ENCODE peak calls at places on chromosomes 11 and 22, in five cellular contexts. R, H, Z, Q and E are unnamed samples.

GRCh38 chr11:30879322-30880020 is 293.3 kb upstream of the MPPED2 start:
- DNase-seq in H (no peak), R (no peak), Q (no peak), Z (peak), E (peak)

GRCh38 chr11:128302425-128303186 is 284.8 kb downstream of the ETS1 start:
- DNase-seq in Z (no peak), Q (no peak), H (no peak), R (no peak), E (no peak)

GRCh38 chr11:127044535-127044934 is 44.0 kb upstream of the KIRREL3 start:
- DNase-seq in Q (no peak), Z (no peak), H (no peak), R (no peak), E (no peak)

GRCh38 chr11:130625907-130626306 is 177.5 kb downstream of the ADAMTS15 start:
- DNase-seq in R (no peak), Q (no peak), H (no peak), Z (no peak), E (no peak)

GRCh38 chr11:64744544-64745218 is 739 bp upstream of the RASGRP2 start:
- DNase-seq in Z (no peak), Q (peak), H (no peak), R (no peak), E (no peak)

GRCh38 chr11:129787518-129787917 is 28.1 kb upstream of the TMEM45B start:
- DNase-seq in R (no peak), Z (no peak), Q (no peak), H (no peak), E (no peak)

GRCh38 chr11:130089669-130090063 is 20.0 kb downstream of the APLP2 start:
- DNase-seq in Z (no peak), Q (no peak), R (no peak), H (no peak), E (no peak)

GRCh38 chr11:111633756-111634362 is 31.6 kb downstream of the SIK2 start:
- DNase-seq in Q (no peak), H (no peak), Z (peak), R (peak), E (no peak)

GRCh38 chr11:7941141-7941540 is 367 bp downstream of the OR10A3 start:
- DNase-seq in Q (no peak), R (no peak), H (no peak), Z (no peak), E (no peak)

GRCh38 chr11:57459112-57460016 is 964 bp upstream of the RTN4RL2 start:
- DNase-seq in Q (peak), Z (no peak), R (peak), H (no peak), E (no peak)

GRCh38 chr22:30286813-30287625 is 2.3 kb downstream of the CASTOR1 start:
- DNase-seq in H (no peak), R (peak), Q (peak), Z (no peak), E (peak)

GRCh38 chr11:33402066-33402465 is 144.9 kb downstream of the HIPK3 start:
- DNase-seq in Q (no peak), Z (no peak), H (no peak), R (no peak), E (no peak)

GRCh38 chr11:8384199-8384821 is 120.6 kb upstream of the LMO1 start:
- DNase-seq in Q (no peak), Z (no peak), H (no peak), R (peak), E (peak)

GRCh38 chr22:43824724-43825485 is 12.8 kb upstream of the EFCAB6 start:
- DNase-seq in Q (no peak), H (no peak), Z (no peak), R (no peak), E (no peak)

GRCh38 chr11:1572200-1573076 is at the start of gene DUSP8:
- DNase-seq in Z (peak), R (peak), Q (peak), H (no peak), E (peak)

GRCh38 chr11:43944761-43945311 is 2.4 kb downstream of the C11orf96 start:
- DNase-seq in R (peak), Q (peak), Z (no peak), H (no peak), E (no peak)

GRCh38 chr11:86802601-86803051 is 2.3 kb downstream of the PRSS23 start:
- DNase-seq in H (no peak), R (peak), Q (no peak), Z (no peak), E (no peak)

GRCh38 chr22:44399906-44400762 is 87.4 kb upstream of the SHISAL1 start:
- DNase-seq in R (no peak), H (peak), Q (no peak), Z (no peak), E (no peak)

GRCh38 chr22:39021552-39022250 is 774 bp downstream of the APOBEC3D start:
- DNase-seq in R (peak), Z (no peak), H (no peak), Q (no peak), E (no peak)

GRCh38 chr11:2584812-2585565 is 114.8 kb downstream of the KCNQ1OT1 start:
- DNase-seq in H (peak), Q (no peak), R (no peak), Z (no peak), E (no peak)

GRCh38 chr11:12418019-12418611 is 40.7 kb downstream of the PARVA start:
- DNase-seq in R (no peak), Q (no peak), H (no peak), Z (no peak), E (no peak)

GRCh38 chr11:72354356-72355115 is 79.8 kb downstream of the CLPB start:
- DNase-seq in R (no peak), H (no peak), Q (no peak), Z (no peak), E (no peak)

GRCh38 chr22:44158766-44159165 is 22.0 kb upstream of the PARVG start:
- DNase-seq in H (no peak), R (peak), Z (no peak), Q (no peak), E (no peak)

GRCh38 chr11:113859665-113860064 is 15.7 kb downstream of the USP28 start:
- DNase-seq in Z (no peak), Q (no peak), R (no peak), H (no peak), E (no peak)

GRCh38 chr11:61540528-61540927 is 32.0 kb downstream of the LRRC10B start:
- DNase-seq in H (no peak), Z (no peak), Q (no peak), R (no peak), E (no peak)

GRCh38 chr22:42918500-42918899 is 61.4 kb upstream of the ARFGAP3 start:
- DNase-seq in Z (no peak), R (no peak), H (peak), Q (no peak), E (no peak)

GRCh38 chr22:31451709-31452571 is 37.7 kb downstream of the EIF4ENIF1 start:
- DNase-seq in Z (peak), H (no peak), R (peak), Q (no peak), E (peak)

GRCh38 chr11:124814739-124815138 is 14.5 kb upstream of the MSANTD2 start:
- DNase-seq in Z (no peak), R (no peak), H (no peak), Q (no peak), E (no peak)

GRCh38 chr11:122440783-122441701 is 214.5 kb upstream of the UBASH3B start:
- DNase-seq in Z (no peak), H (no peak), Q (no peak), R (no peak), E (no peak)

GRCh38 chr11:24965780-24966179 is 468.9 kb downstream of the LUZP2 start:
- DNase-seq in Q (no peak), R (no peak), H (no peak), Z (no peak), E (no peak)

GRCh38 chr11:110251837-110252236 is 44.6 kb downstream of the RDX start:
- DNase-seq in R (no peak), H (no peak), Q (no peak), Z (peak), E (peak)

GRCh38 chr11:60930394-60930793 is 6.1 kb downstream of the TMEM132A start:
- DNase-seq in Z (no peak), R (no peak), Q (no peak), H (no peak), E (no peak)